ENCODE peak calls at places on chromosomes 3 and 15, in six cellular contexts. U, O, G, J, S and R are unnamed samples.

GRCh38 chr3:16794251-16794650 is 90.5 kb upstream of the PLCL2 start:
- DNase-seq in U (no peak), O (no peak), G (no peak), J (no peak), S (no peak), R (no peak)

GRCh38 chr3:9122732-9123364 is 126.6 kb downstream of the SRGAP3 start:
- DNase-seq in U (no peak), O (peak; percentile 55), G (no peak), J (no peak), S (no peak), R (no peak)

GRCh38 chr3:123751478-123751877 is 132.7 kb downstream of the MYLK start:
- DNase-seq in U (no peak), O (no peak), G (no peak), J (no peak), S (no peak), R (no peak)

GRCh38 chr3:182914341-182914740 is 66.0 kb downstream of the DCUN1D1 start:
- DNase-seq in U (no peak), O (no peak), G (no peak), J (no peak), S (no peak), R (no peak)

GRCh38 chr15:96326551-96327154 is 3.8 kb upstream of the NR2F2 start:
- DNase-seq in U (peak; percentile 66), O (peak; percentile 50), G (peak; percentile 62), J (no peak), S (peak; percentile 41), R (peak; percentile 78)

GRCh38 chr3:18436213-18436612 is 11.1 kb upstream of the SATB1 start:
- DNase-seq in U (no peak), O (no peak), G (no peak), J (no peak), S (no peak), R (no peak)

GRCh38 chr15:31004220-31004733 is 12.8 kb upstream of the MTMR10 start:
- DNase-seq in U (no peak), O (no peak), G (peak; percentile 57), J (no peak), S (no peak), R (no peak)

GRCh38 chr15:29936353-29937049 is 114.2 kb upstream of the TJP1 start:
- DNase-seq in U (no peak), O (no peak), G (no peak), J (no peak), S (peak; percentile 48), R (no peak)

GRCh38 chr15:100103828-100104227 is 237.9 kb downstream of the ADAMTS17 start:
- DNase-seq in U (no peak), O (no peak), G (no peak), J (no peak), S (no peak), R (peak; percentile 7)

GRCh38 chr3:14988988-14989394 is 41.6 kb downstream of the NR2C2 start:
- DNase-seq in U (no peak), O (no peak), G (no peak), J (no peak), S (no peak), R (no peak)

GRCh38 chr3:39933986-39934693 is 124.7 kb downstream of the MYRIP start:
- DNase-seq in U (no peak), O (no peak), G (no peak), J (no peak), S (no peak), R (no peak)

GRCh38 chr3:31699309-31699953 is 166.7 kb downstream of the STT3B start:
- DNase-seq in U (no peak), O (no peak), G (no peak), J (no peak), S (no peak), R (no peak)

DNA sequence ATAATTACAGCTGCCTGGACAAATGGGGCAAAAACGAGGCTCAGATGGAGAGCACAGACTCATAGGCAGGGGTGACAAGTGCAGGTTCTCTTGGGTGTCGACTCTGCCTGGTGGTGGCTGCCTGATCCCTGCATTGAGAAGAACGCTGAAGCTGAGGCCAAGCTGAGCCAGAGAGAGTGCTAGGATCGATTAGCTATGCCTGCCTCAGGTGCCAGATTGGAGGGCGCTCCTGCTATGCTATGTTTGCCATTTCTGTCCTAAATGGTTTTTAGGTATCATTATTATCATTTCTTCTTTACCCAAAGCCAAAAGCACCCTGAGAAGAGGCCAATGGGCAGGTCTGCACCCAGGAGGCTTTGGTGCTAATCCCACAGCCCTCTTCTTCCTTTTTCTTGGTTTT is 53.9 kb upstream of the SLC6A11 start:
- DNase-seq in U (no peak), O (no peak), G (no peak), J (no peak), S (no peak), R (no peak)
- H3K36me3 ChIP-seq in U (no peaks in the 10 kb centered on the region), O (no peaks in the 10 kb centered on the region), G (no peaks in the 10 kb centered on the region), J (no peaks in the 10 kb centered on the region), S (no peaks in the 10 kb centered on the region), R (no peaks in the 10 kb centered on the region)

GRCh38 chr15:68427961-68428360 is 4.0 kb downstream of the ITGA11 start:
- DNase-seq in U (no peak), O (no peak), G (no peak), J (no peak), S (no peak), R (no peak)
- H3K27me3 ChIP-seq in U (peaks cover 31% of the 10 kb centered on the region), O (peaks cover 22% of the 10 kb centered on the region), G (peaks cover 25% of the 10 kb centered on the region), J (peaks cover 9% of the 10 kb centered on the region), S (peaks cover 5% of the 10 kb centered on the region), R (peaks cover 22% of the 10 kb centered on the region)

DNA sequence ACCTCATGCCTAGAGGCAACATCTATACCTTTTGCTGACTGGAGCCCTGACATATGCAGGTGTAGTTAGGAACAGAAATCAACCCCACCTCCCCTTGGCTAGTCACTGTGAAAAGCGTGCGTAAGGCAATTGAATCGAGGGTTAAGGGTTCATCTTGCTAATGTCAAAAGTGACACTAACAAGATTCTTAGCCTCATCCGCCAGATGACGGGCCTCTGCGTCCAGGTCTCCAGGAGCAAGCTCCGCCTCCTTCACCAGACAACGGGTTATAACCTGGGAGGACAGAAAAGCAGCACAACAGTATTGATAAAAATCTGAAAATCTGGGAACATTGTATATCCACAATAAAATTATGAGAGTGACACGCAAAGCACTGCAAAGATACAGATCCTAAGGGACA is 4.7 kb downstream of the SELENOS start:
- DNase-seq in U (no peak), O (no peak), G (no peak), J (peak; percentile 68), S (no peak), R (no peak)
- H3K36me3 ChIP-seq in U (no peaks in the 10 kb centered on the region), O (peaks cover 23% of the 10 kb centered on the region), G (peaks cover 23% of the 10 kb centered on the region), J (peaks cover 53% of the 10 kb centered on the region), S (peaks cover 32% of the 10 kb centered on the region), R (peaks cover 67% of the 10 kb centered on the region)

GRCh38 chr3:68009865-68010264 is 355.5 kb upstream of the SUCLG2 start:
- DNase-seq in U (no peak), O (no peak), G (no peak), J (no peak), S (no peak), R (no peak)
- H3K27me3 ChIP-seq in U (peaks cover 46% of the 10 kb centered on the region), O (no peaks in the 10 kb centered on the region), G (peaks cover 29% of the 10 kb centered on the region), J (peaks cover 22% of the 10 kb centered on the region), S (no peaks in the 10 kb centered on the region), R (peaks cover 7% of the 10 kb centered on the region)

GRCh38 chr3:155519081-155519480 is 225.6 kb upstream of the STRIT1 start:
- DNase-seq in U (no peak), O (no peak), G (no peak), J (no peak), S (no peak), R (no peak)

GRCh38 chr3:155512867-155513261 is 219.4 kb upstream of the STRIT1 start:
- DNase-seq in U (no peak), O (no peak), G (no peak), J (no peak), S (no peak), R (no peak)

GRCh38 chr3:155512175-155512866 is 218.8 kb upstream of the STRIT1 start:
- DNase-seq in U (no peak), O (no peak), G (no peak), J (no peak), S (no peak), R (no peak)

GRCh38 chr3:155516439-155516838 is 223.0 kb upstream of the STRIT1 start:
- DNase-seq in U (no peak), O (no peak), G (no peak), J (no peak), S (no peak), R (no peak)

DNA sequence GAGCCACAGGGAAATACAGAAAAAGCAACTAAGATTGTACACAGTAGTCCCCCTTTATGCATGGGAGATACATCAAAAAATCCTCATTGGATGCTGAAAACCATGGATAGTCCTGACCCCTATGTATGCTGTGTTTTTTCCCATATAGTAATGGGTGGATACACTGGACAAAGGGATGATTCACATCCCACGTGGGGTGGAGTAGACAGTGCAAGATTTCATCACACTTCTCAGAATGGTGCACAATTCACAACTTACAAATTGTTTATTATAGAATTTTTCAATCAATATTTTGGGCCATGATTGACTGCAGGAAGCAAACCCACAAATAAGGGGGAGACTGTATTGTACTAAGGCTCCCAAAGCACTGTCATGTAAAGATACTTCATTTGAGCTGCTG is 224.4 kb upstream of the STRIT1 start:
- DNase-seq in U (no peak), O (no peak), G (no peak), J (no peak), S (no peak), R (no peak)
- H3K36me3 ChIP-seq in U (no peaks in the 10 kb centered on the region), O (no peaks in the 10 kb centered on the region), G (no peaks in the 10 kb centered on the region), J (no peaks in the 10 kb centered on the region), S (no peaks in the 10 kb centered on the region), R (no peaks in the 10 kb centered on the region)

GRCh38 chr15:27949089-27949488 is 150.0 kb downstream of the OCA2 start:
- DNase-seq in U (no peak), O (no peak), G (no peak), J (no peak), S (no peak), R (no peak)

GRCh38 chr15:27956285-27956684 is 142.8 kb downstream of the OCA2 start:
- DNase-seq in U (peak; percentile 58), O (no peak), G (no peak), J (no peak), S (no peak), R (no peak)

GRCh38 chr15:27958911-27959598 is 140.1 kb downstream of the OCA2 start:
- DNase-seq in U (no peak), O (no peak), G (no peak), J (no peak), S (no peak), R (no peak)

GRCh38 chr15:27951191-27951890 is 147.8 kb downstream of the OCA2 start:
- DNase-seq in U (no peak), O (no peak), G (no peak), J (no peak), S (no peak), R (no peak)

GRCh38 chr15:27955087-27955486 is 144.0 kb downstream of the OCA2 start:
- DNase-seq in U (no peak), O (no peak), G (no peak), J (no peak), S (no peak), R (no peak)
- H3K27me3 ChIP-seq in U (no peaks in the 10 kb centered on the region), O (no peaks in the 10 kb centered on the region), G (no peaks in the 10 kb centered on the region), J (peaks cover 2% of the 10 kb centered on the region), S (no peaks in the 10 kb centered on the region), R (no peaks in the 10 kb centered on the region)